ENCODE peak calls at places on chromosomes 4 and X, in eight cellular contexts. One of them, this sample, is unnamed.

GRCh38 chrX:154696328-154697045 is 43.1 kb upstream of the CTAG2 start:
- ATAC-seq in GM12878: no peak
- ATAC-seq in lower lobe of right lung: no peak
- ATAC-seq in heart right ventricle: no peak
- ATAC-seq in A549: no peak
- ATAC-seq in CD4-positive, CD25-positive, alpha-beta regulatory T cell: no peak
- ATAC-seq in right cardiac atrium: peak; percentile 45
- ATAC-seq in pancreas: peak; percentile 37
- ATAC-seq in this sample: no peak

GRCh38 chr4:80138556-80139538 is 58.5 kb upstream of the PRDM8 start:
- ATAC-seq in right cardiac atrium: no peak
- ATAC-seq in GM12878: peak; percentile 90
- ATAC-seq in heart right ventricle: no peak
- ATAC-seq in pancreas: no peak
- ATAC-seq in CD4-positive, CD25-positive, alpha-beta regulatory T cell: peak; percentile 99
- ATAC-seq in lower lobe of right lung: no peak
- ATAC-seq in A549: no peak
- ATAC-seq in this sample: no peak

GRCh38 chr4:174282836-174283506 is 496 bp downstream of the FBXO8 start:
- ATAC-seq in pancreas: peak; percentile 99
- ATAC-seq in CD4-positive, CD25-positive, alpha-beta regulatory T cell: peak; percentile 98
- ATAC-seq in right cardiac atrium: peak; percentile 99
- ATAC-seq in A549: peak; percentile 98
- ATAC-seq in GM12878: peak; percentile 96
- ATAC-seq in heart right ventricle: peak; percentile 98
- ATAC-seq in lower lobe of right lung: peak; percentile 99
- ATAC-seq in this sample: peak; percentile 97

GRCh38 chr4:176333076-176333475 is 13.3 kb downstream of the SPCS3 start:
- ATAC-seq in CD4-positive, CD25-positive, alpha-beta regulatory T cell: no peak
- ATAC-seq in GM12878: no peak
- ATAC-seq in pancreas: no peak
- ATAC-seq in heart right ventricle: no peak
- ATAC-seq in A549: no peak
- ATAC-seq in lower lobe of right lung: no peak
- ATAC-seq in right cardiac atrium: no peak
- ATAC-seq in this sample: no peak

GRCh38 chr4:26574563-26574962 is 9.3 kb upstream of the TBC1D19 start:
- ATAC-seq in heart right ventricle: no peak
- ATAC-seq in pancreas: no peak
- ATAC-seq in CD4-positive, CD25-positive, alpha-beta regulatory T cell: no peak
- ATAC-seq in A549: no peak
- ATAC-seq in GM12878: no peak
- ATAC-seq in right cardiac atrium: no peak
- ATAC-seq in lower lobe of right lung: no peak
- ATAC-seq in this sample: no peak

GRCh38 chr4:151267104-151267503 is 9.9 kb upstream of the PRSS48 start:
- ATAC-seq in lower lobe of right lung: no peak
- ATAC-seq in heart right ventricle: no peak
- ATAC-seq in CD4-positive, CD25-positive, alpha-beta regulatory T cell: no peak
- ATAC-seq in A549: no peak
- ATAC-seq in right cardiac atrium: no peak
- ATAC-seq in GM12878: no peak
- ATAC-seq in pancreas: no peak
- ATAC-seq in this sample: no peak

GRCh38 chr4:87114245-87115062 is 106.0 kb downstream of the KLHL8 start:
- ATAC-seq in right cardiac atrium: peak; percentile 25
- ATAC-seq in CD4-positive, CD25-positive, alpha-beta regulatory T cell: no peak
- ATAC-seq in heart right ventricle: peak; percentile 54
- ATAC-seq in lower lobe of right lung: no peak
- ATAC-seq in A549: no peak
- ATAC-seq in pancreas: no peak
- ATAC-seq in GM12878: no peak
- ATAC-seq in this sample: no peak

GRCh38 chr4:39036172-39036571 is 4.0 kb upstream of the TMEM156 start:
- ATAC-seq in heart right ventricle: no peak
- ATAC-seq in pancreas: peak; percentile 28
- ATAC-seq in lower lobe of right lung: peak; percentile 70
- ATAC-seq in right cardiac atrium: no peak
- ATAC-seq in CD4-positive, CD25-positive, alpha-beta regulatory T cell: no peak
- ATAC-seq in GM12878: no peak
- ATAC-seq in A549: peak; percentile 67
- ATAC-seq in this sample: no peak

GRCh38 chrX:111568356-111568755 is 56.9 kb downstream of the SERTM2 start:
- ATAC-seq in A549: peak; percentile 78
- ATAC-seq in right cardiac atrium: no peak
- ATAC-seq in heart right ventricle: no peak
- ATAC-seq in lower lobe of right lung: no peak
- ATAC-seq in CD4-positive, CD25-positive, alpha-beta regulatory T cell: no peak
- ATAC-seq in GM12878: no peak
- ATAC-seq in pancreas: peak; percentile 46
- ATAC-seq in this sample: no peak

GRCh38 chr4:172962564-172963353 is 205.9 kb upstream of the GALNT7 start:
- ATAC-seq in CD4-positive, CD25-positive, alpha-beta regulatory T cell: no peak
- ATAC-seq in GM12878: no peak
- ATAC-seq in lower lobe of right lung: peak; percentile 95
- ATAC-seq in A549: peak; percentile 64
- ATAC-seq in heart right ventricle: no peak
- ATAC-seq in pancreas: peak; percentile 99
- ATAC-seq in right cardiac atrium: no peak
- ATAC-seq in this sample: peak; percentile 98

GRCh38 chrX:21944136-21944615 is 3.7 kb downstream of the SMS start:
- ATAC-seq in CD4-positive, CD25-positive, alpha-beta regulatory T cell: no peak
- ATAC-seq in A549: no peak
- ATAC-seq in heart right ventricle: no peak
- ATAC-seq in pancreas: no peak
- ATAC-seq in GM12878: no peak
- ATAC-seq in lower lobe of right lung: no peak
- ATAC-seq in right cardiac atrium: no peak
- ATAC-seq in this sample: no peak

GRCh38 chr4:81164126-81164525 is 50.9 kb downstream of the PRKG2 start:
- ATAC-seq in heart right ventricle: no peak
- ATAC-seq in lower lobe of right lung: no peak
- ATAC-seq in GM12878: no peak
- ATAC-seq in pancreas: no peak
- ATAC-seq in right cardiac atrium: no peak
- ATAC-seq in CD4-positive, CD25-positive, alpha-beta regulatory T cell: no peak
- ATAC-seq in A549: no peak
- ATAC-seq in this sample: no peak

GRCh38 chr4:8788174-8788573 is 83.5 kb downstream of the HMX1 start:
- ATAC-seq in pancreas: no peak
- ATAC-seq in A549: no peak
- ATAC-seq in CD4-positive, CD25-positive, alpha-beta regulatory T cell: no peak
- ATAC-seq in GM12878: no peak
- ATAC-seq in lower lobe of right lung: no peak
- ATAC-seq in heart right ventricle: no peak
- ATAC-seq in right cardiac atrium: no peak
- ATAC-seq in this sample: no peak

GRCh38 chr4:150167054-150167453 is 88.8 kb downstream of the DCLK2 start:
- ATAC-seq in lower lobe of right lung: no peak
- ATAC-seq in heart right ventricle: no peak
- ATAC-seq in right cardiac atrium: no peak
- ATAC-seq in A549: no peak
- ATAC-seq in CD4-positive, CD25-positive, alpha-beta regulatory T cell: no peak
- ATAC-seq in pancreas: no peak
- ATAC-seq in GM12878: no peak
- ATAC-seq in this sample: no peak

GRCh38 chr4:98293089-98293887 is 32.1 kb downstream of the RAP1GDS1 start:
- ATAC-seq in heart right ventricle: no peak
- ATAC-seq in lower lobe of right lung: no peak
- ATAC-seq in A549: no peak
- ATAC-seq in GM12878: no peak
- ATAC-seq in CD4-positive, CD25-positive, alpha-beta regulatory T cell: no peak
- ATAC-seq in right cardiac atrium: no peak
- ATAC-seq in pancreas: no peak
- ATAC-seq in this sample: no peak

GRCh38 chr4:75514949-75515612 is 808 bp downstream of the THAP6 start:
- ATAC-seq in A549: no peak
- ATAC-seq in GM12878: peak; percentile 10
- ATAC-seq in CD4-positive, CD25-positive, alpha-beta regulatory T cell: no peak
- ATAC-seq in pancreas: peak; percentile 2
- ATAC-seq in heart right ventricle: peak; percentile 23
- ATAC-seq in lower lobe of right lung: no peak
- ATAC-seq in right cardiac atrium: peak; percentile 1
- ATAC-seq in this sample: no peak

GRCh38 chr4:75513529-75514130 is 573 bp downstream of the RCHY1 start:
- ATAC-seq in heart right ventricle: peak; percentile 18
- ATAC-seq in A549: no peak
- ATAC-seq in lower lobe of right lung: peak; percentile 34
- ATAC-seq in CD4-positive, CD25-positive, alpha-beta regulatory T cell: no peak
- ATAC-seq in pancreas: peak; percentile 2
- ATAC-seq in GM12878: peak; percentile 2
- ATAC-seq in right cardiac atrium: peak; percentile 3
- ATAC-seq in this sample: no peak

GRCh38 chr4:75514131-75514948 is at the start of the genes RCHY1 and THAP6:
- ATAC-seq in right cardiac atrium: peak; percentile 99
- ATAC-seq in GM12878: peak; percentile 91
- ATAC-seq in A549: peak; percentile 98
- ATAC-seq in lower lobe of right lung: peak; percentile 98
- ATAC-seq in CD4-positive, CD25-positive, alpha-beta regulatory T cell: peak; percentile 88
- ATAC-seq in pancreas: peak; percentile 99
- ATAC-seq in heart right ventricle: peak; percentile 99
- ATAC-seq in this sample: peak; percentile 98

GRCh38 chr4:75512336-75513211 is 1.6 kb downstream of the RCHY1 start:
- ATAC-seq in right cardiac atrium: no peak
- ATAC-seq in heart right ventricle: no peak
- ATAC-seq in GM12878: peak; percentile 8
- ATAC-seq in A549: no peak
- ATAC-seq in CD4-positive, CD25-positive, alpha-beta regulatory T cell: no peak
- ATAC-seq in lower lobe of right lung: peak; percentile 8
- ATAC-seq in pancreas: no peak
- ATAC-seq in this sample: no peak

GRCh38 chr4:75511841-75512240 is 2.4 kb downstream of the RCHY1 start:
- ATAC-seq in GM12878: no peak
- ATAC-seq in right cardiac atrium: no peak
- ATAC-seq in heart right ventricle: no peak
- ATAC-seq in pancreas: no peak
- ATAC-seq in CD4-positive, CD25-positive, alpha-beta regulatory T cell: no peak
- ATAC-seq in A549: no peak
- ATAC-seq in lower lobe of right lung: no peak
- ATAC-seq in this sample: no peak
- H3K4me3 ChIP-seq in GM12878: peak overlapping the region; percentile 98
- H3K4me3 ChIP-seq in right cardiac atrium: peak overlapping the region; percentile 31
- H3K4me3 ChIP-seq in heart right ventricle: no peak overlapping the region
- H3K4me3 ChIP-seq in pancreas: no peak overlapping the region
- H3K4me3 ChIP-seq in CD4-positive, CD25-positive, alpha-beta regulatory T cell: peak overlapping the region; percentile 100
- H3K4me3 ChIP-seq in A549: no peak overlapping the region
- H3K4me3 ChIP-seq in lower lobe of right lung: peak overlapping the region; percentile 88
- H3K4me3 ChIP-seq in this sample: peak overlapping the region; percentile 69

DNA sequence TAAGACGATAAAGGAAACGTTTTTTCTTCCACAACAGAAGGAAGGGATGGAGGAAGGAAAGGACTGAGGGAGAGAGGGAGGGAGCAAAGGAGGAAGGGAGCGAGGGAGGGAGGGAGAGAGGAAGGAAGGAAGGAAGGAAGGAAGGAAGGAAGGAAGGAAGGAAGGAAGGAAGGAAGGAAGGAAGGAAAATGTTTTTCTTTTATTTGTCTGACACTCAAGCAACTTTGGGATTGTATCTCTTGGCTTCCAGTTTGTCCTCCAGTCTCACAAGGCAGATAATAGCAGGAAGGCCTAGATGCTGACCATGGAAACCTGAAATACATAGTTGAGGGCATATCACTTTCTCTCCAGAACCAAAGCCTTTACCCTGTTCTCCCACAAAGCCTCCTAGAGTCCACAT is 226.7 kb downstream of the ZNF674 start:
- ATAC-seq in heart right ventricle: no peak
- ATAC-seq in CD4-positive, CD25-positive, alpha-beta regulatory T cell: no peak
- ATAC-seq in GM12878: no peak
- ATAC-seq in right cardiac atrium: no peak
- ATAC-seq in A549: no peak
- ATAC-seq in pancreas: no peak
- ATAC-seq in lower lobe of right lung: no peak
- ATAC-seq in this sample: no peak
- H3K27ac ChIP-seq in heart right ventricle: no peak overlapping the region
- H3K27ac ChIP-seq in CD4-positive, CD25-positive, alpha-beta regulatory T cell: no peak overlapping the region
- H3K27ac ChIP-seq in GM12878: no peak overlapping the region
- H3K27ac ChIP-seq in right cardiac atrium: no peak overlapping the region
- H3K27ac ChIP-seq in A549: peak overlapping the region; percentile 99
- H3K27ac ChIP-seq in pancreas: no peak overlapping the region
- H3K27ac ChIP-seq in lower lobe of right lung: no peak overlapping the region
- H3K27ac ChIP-seq in this sample: no peak overlapping the region

GRCh38 chr4:119266153-119266552 is 53.6 kb downstream of the USP53 start:
- ATAC-seq in lower lobe of right lung: no peak
- ATAC-seq in A549: no peak
- ATAC-seq in CD4-positive, CD25-positive, alpha-beta regulatory T cell: no peak
- ATAC-seq in heart right ventricle: no peak
- ATAC-seq in pancreas: no peak
- ATAC-seq in right cardiac atrium: no peak
- ATAC-seq in GM12878: no peak
- ATAC-seq in this sample: no peak
- H3K9me3 ChIP-seq in lower lobe of right lung: no peaks in the 10 kb centered on the region
- H3K9me3 ChIP-seq in A549: no peaks in the 10 kb centered on the region
- H3K9me3 ChIP-seq in CD4-positive, CD25-positive, alpha-beta regulatory T cell: no peaks in the 10 kb centered on the region
- H3K9me3 ChIP-seq in heart right ventricle: no peaks in the 10 kb centered on the region
- H3K9me3 ChIP-seq in pancreas: no peaks in the 10 kb centered on the region
- H3K9me3 ChIP-seq in right cardiac atrium: no peaks in the 10 kb centered on the region
- H3K9me3 ChIP-seq in GM12878: no peaks in the 10 kb centered on the region
- H3K9me3 ChIP-seq in this sample: no peaks in the 10 kb centered on the region

DNA sequence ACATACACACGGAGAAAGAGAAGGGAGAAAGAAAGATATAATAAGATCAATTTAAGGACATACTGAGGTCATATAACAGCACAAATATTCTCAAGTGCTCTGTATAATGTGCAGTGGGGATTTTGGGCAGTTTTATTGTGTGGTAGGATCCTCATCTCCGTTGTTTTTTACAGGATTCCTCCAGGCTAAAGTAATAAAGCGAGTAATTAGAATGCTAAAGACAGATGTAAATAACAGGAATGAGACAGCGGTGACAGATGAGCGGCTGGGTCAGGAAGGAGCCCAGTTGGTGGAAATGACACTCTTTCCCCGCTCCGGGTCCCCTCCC is 15.9 kb downstream of the POU4F2 start:
- ATAC-seq in GM12878: no peak
- ATAC-seq in heart right ventricle: no peak
- ATAC-seq in A549: no peak
- ATAC-seq in pancreas: no peak
- ATAC-seq in CD4-positive, CD25-positive, alpha-beta regulatory T cell: no peak
- ATAC-seq in right cardiac atrium: no peak
- ATAC-seq in lower lobe of right lung: no peak
- ATAC-seq in this sample: no peak
- H3K4me3 ChIP-seq in GM12878: no peak overlapping the region
- H3K4me3 ChIP-seq in heart right ventricle: no peak overlapping the region
- H3K4me3 ChIP-seq in A549: peak overlapping the region; percentile 46
- H3K4me3 ChIP-seq in pancreas: peak overlapping the region; percentile 33
- H3K4me3 ChIP-seq in CD4-positive, CD25-positive, alpha-beta regulatory T cell: peak overlapping the region; percentile 51
- H3K4me3 ChIP-seq in right cardiac atrium: peak overlapping the region; percentile 75
- H3K4me3 ChIP-seq in lower lobe of right lung: peak overlapping the region; percentile 53
- H3K4me3 ChIP-seq in this sample: peak overlapping the region; percentile 57

DNA sequence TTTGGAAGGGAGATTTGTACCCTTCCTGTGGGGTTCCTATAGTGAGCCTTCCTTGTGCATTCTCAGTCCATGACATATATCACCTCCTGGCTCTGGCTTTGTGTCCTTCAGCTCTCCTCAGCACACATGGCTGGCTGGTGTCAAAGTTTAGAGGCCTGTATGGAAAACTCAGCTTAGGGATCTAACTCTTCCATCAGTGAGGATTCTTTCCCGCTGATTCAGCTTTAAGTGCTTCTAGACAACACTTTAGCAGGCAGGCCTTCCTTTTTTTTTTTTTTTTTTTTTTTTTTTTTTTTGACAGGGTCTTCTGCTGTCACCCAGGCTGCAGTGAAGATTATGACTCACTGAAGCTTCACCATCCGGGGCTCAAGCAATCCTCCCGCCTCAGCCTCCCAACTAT is 84.2 kb downstream of the NPNT start:
- ATAC-seq in A549: no peak
- ATAC-seq in GM12878: no peak
- ATAC-seq in pancreas: no peak
- ATAC-seq in heart right ventricle: no peak
- ATAC-seq in CD4-positive, CD25-positive, alpha-beta regulatory T cell: no peak
- ATAC-seq in lower lobe of right lung: no peak
- ATAC-seq in right cardiac atrium: no peak
- ATAC-seq in this sample: no peak
- H3K27ac ChIP-seq in A549: no peak overlapping the region
- H3K27ac ChIP-seq in GM12878: no peak overlapping the region
- H3K27ac ChIP-seq in pancreas: no peak overlapping the region
- H3K27ac ChIP-seq in heart right ventricle: no peak overlapping the region
- H3K27ac ChIP-seq in CD4-positive, CD25-positive, alpha-beta regulatory T cell: no peak overlapping the region
- H3K27ac ChIP-seq in lower lobe of right lung: no peak overlapping the region
- H3K27ac ChIP-seq in right cardiac atrium: no peak overlapping the region
- H3K27ac ChIP-seq in this sample: no peak overlapping the region